ENCODE peak calls at places on chromosomes 2 and 18, in six cellular contexts. V is mammary epithelial cell; T is SJSA1; E is RPMI7951; J is HuH-7.5; H is activated CD4-positive, CD25-positive, alpha-beta regulatory T cell treated with anti-CD3 and anti-CD28 coated beads, Interleukin-2, amount 50 U/mL, for 16 hours. C is an unnamed sample.
A peak's percentile ranks its signal among the peaks of the same experiment; 100 is the strongest.

GRCh38 chr2:144519934-144520717 is at the start of gene ZEB2:
- DNase-seq in E (peak; percentile 91), T (peak; percentile 60), J (no peak), H (no peak), V (no peak), C (no peak)

GRCh38 chr2:189676471-189676870 is 2.0 kb downstream of the ANKAR start:
- DNase-seq in E (peak; percentile 28), T (peak; percentile 75), J (no peak), H (no peak), V (no peak), C (no peak)

GRCh38 chr2:239904496-239904895 is 120.6 kb downstream of the NDUFA10 start:
- DNase-seq in V (no peak), H (no peak), J (no peak), T (no peak), E (no peak), C (no peak)

GRCh38 chr2:213042262-213042661 is 109.2 kb downstream of the IKZF2 start:
- DNase-seq in T (no peak), J (no peak), E (no peak), H (no peak), V (no peak), C (no peak)

GRCh38 chr2:224517963-224518362 is 67.2 kb downstream of the CUL3 start:
- DNase-seq in H (no peak), T (no peak), V (no peak), E (no peak), J (no peak), C (no peak)

GRCh38 chr2:211391206-211391605 is 834.8 kb downstream of the CPS1 start:
- DNase-seq in T (no peak), E (no peak), V (no peak), J (no peak), H (no peak), C (no peak)

GRCh38 chr2:159208449-159208848 is 78.1 kb downstream of the WDSUB1 start:
- DNase-seq in H (no peak), V (no peak), T (no peak), E (peak; percentile 17), J (no peak), C (no peak)

GRCh38 chr2:238920601-238921001 is 72.7 kb downstream of the TWIST2 start:
- DNase-seq in E (no peak), J (no peak), H (no peak), T (no peak), V (no peak), C (peak; percentile 9)

GRCh38 chr2:96233880-96234316 is 25.3 kb upstream of the STARD7 start:
- DNase-seq in E (no peak), T (no peak), V (no peak), H (no peak), J (no peak), C (no peak)

GRCh38 chr18:46464926-46465655 is 191.9 kb downstream of the LOXHD1 start:
- DNase-seq in V (no peak), H (no peak), E (no peak), T (no peak), J (no peak), C (no peak)

GRCh38 chr2:215888680-215889079 is 124.7 kb downstream of the MREG start:
- DNase-seq in E (peak; percentile 39), T (no peak), H (no peak), V (no peak), J (no peak), C (no peak)

GRCh38 chr2:7010376-7010775 is 93.2 kb downstream of the RNF144A start:
- DNase-seq in E (peak; percentile 96), V (peak; percentile 29), J (no peak), T (no peak), H (no peak), C (no peak)

GRCh38 chr2:219142329-219142728 is 18.3 kb downstream of the NHEJ1 start:
- DNase-seq in V (peak; percentile 77), E (peak; percentile 99), J (no peak), H (no peak), T (peak; percentile 83), C (peak; percentile 33)

GRCh38 chr2:196143641-196144236 is 27.6 kb downstream of the STK17B start:
- DNase-seq in E (no peak), T (no peak), V (no peak), J (no peak), H (no peak), C (peak; percentile 61)

GRCh38 chr2:161844845-161845244 is 220.6 kb downstream of the SLC4A10 start:
- DNase-seq in H (no peak), V (no peak), J (peak; percentile 14), E (no peak), T (no peak), C (no peak)

GRCh38 chr2:23900927-23901322 is 26.0 kb downstream of the ATAD2B start:
- DNase-seq in E (peak; percentile 63), H (no peak), V (peak; percentile 82), T (no peak), J (no peak), C (peak; percentile 93)

GRCh38 chr2:217060516-217060915 is 200.7 kb upstream of the TNP1 start:
- DNase-seq in J (no peak), T (no peak), E (no peak), H (no peak), V (no peak), C (no peak)

GRCh38 chr18:21629089-21629832 is 17.1 kb downstream of the SNRPD1 start:
- DNase-seq in V (no peak), H (no peak), E (no peak), T (no peak), J (no peak), C (no peak)

GRCh38 chr2:203830294-203831055 is 37.1 kb upstream of the CTLA4 start:
- DNase-seq in J (no peak), H (no peak), V (no peak), T (peak; percentile 16), E (no peak), C (no peak)

GRCh38 chr18:22977847-22978701 is 44.9 kb downstream of the RBBP8 start:
- DNase-seq in E (peak; percentile 74), H (no peak), J (no peak), V (peak; percentile 89), T (no peak), C (peak; percentile 97)

GRCh38 chr2:233799087-233799665 is 21.0 kb downstream of the MROH2A start:
- DNase-seq in H (no peak), T (peak; percentile 32), V (no peak), E (no peak), J (no peak), C (no peak)

GRCh38 chr2:222903234-222904220 is 42.7 kb downstream of the ACSL3 start:
- DNase-seq in H (peak; percentile 5), T (no peak), J (no peak), E (peak; percentile 62), V (peak; percentile 37), C (peak; percentile 61)

C was measured in bronchial epithelial cell.